ENCODE peak calls at places on chromosomes 11 and 22, in six cellular contexts. K is A549, H is HepG2, B is HCT116, V is heart left ventricle, Z is adrenal gland. Q is an unnamed sample.

GRCh38 chr11:99410636-99411035 is 389.9 kb downstream of the CNTN5 start:
- DNase-seq in B (no peak), H (no peak), Z (no peak), V (no peak), K (no peak), Q (no peak)

GRCh38 chr22:38782402-38783094 is 11.4 kb downstream of the DNAL4 start:
- DNase-seq in B (no peak), Z (no peak), K (no peak), V (no peak), H (no peak), Q (no peak)

GRCh38 chr11:130209128-130209932 is 49.7 kb downstream of the ST14 start:
- DNase-seq in B (no peak), V (no peak), K (no peak), Z (peak; percentile 12), H (no peak), Q (no peak)

GRCh38 chr22:44144046-44144569 is 36.6 kb upstream of the PARVG start:
- DNase-seq in K (no peak), B (no peak), H (no peak), V (no peak), Z (no peak), Q (no peak)

GRCh38 chr22:35632902-35633301 is 15.3 kb upstream of the APOL6 start:
- DNase-seq in V (no peak), B (no peak), H (no peak), K (no peak), Z (no peak), Q (no peak)

GRCh38 chr11:7670631-7671030 is 2.7 kb downstream of the CYB5R2 start:
- DNase-seq in H (no peak), K (no peak), B (no peak), V (no peak), Z (no peak), Q (no peak)

GRCh38 chr11:125956371-125956770 is 10.5 kb downstream of the VSIG10L2 start:
- DNase-seq in Z (no peak), K (no peak), V (peak; percentile 64), H (no peak), B (no peak), Q (no peak)

GRCh38 chr11:103359221-103359620 is 250.0 kb downstream of the DYNC2H1 start:
- DNase-seq in H (peak; percentile 20), K (no peak), Z (no peak), V (no peak), B (no peak), Q (no peak)

GRCh38 chr22:19477321-19478085 is 1.5 kb downstream of the UFD1 start:
- DNase-seq in V (no peak), B (no peak), Z (no peak), K (no peak), H (peak; percentile 7), Q (no peak)
- TF ChIP-seq CTCF in V (no peak), B (no peak), Z (no peak), K (peak; percentile 14), H (peak; percentile 30), Q (peak; percentile 44)

GRCh38 chr11:114141863-114142590 is 82.5 kb downstream of the ZBTB16 start:
- DNase-seq in K (no peak), Z (no peak), B (no peak), V (no peak), H (no peak), Q (no peak)
- H3K27ac ChIP-seq in K (no peak overlapping the region), Z (no peak overlapping the region), B (no peak overlapping the region), V (no peak overlapping the region), H (no peak overlapping the region), Q (no peak overlapping the region)

GRCh38 chr22:22228921-22229320 is 15.7 kb upstream of the VPREB1 start:
- DNase-seq in H (no peak), K (no peak), B (no peak), V (no peak), Z (no peak), Q (no peak)
- TF ChIP-seq CTCF in H (no peak), K (no peak), B (no peak), V (no peak), Z (no peak), Q (no peak)

GRCh38 chr11:71937826-71938225 is 9.0 kb downstream of the RNF121 start:
- DNase-seq in H (no peak), B (no peak), Z (no peak), V (no peak), K (no peak), Q (no peak)
- H3K27ac ChIP-seq in H (no peak overlapping the region), B (no peak overlapping the region), Z (peak overlapping the region; percentile 30), V (no peak overlapping the region), K (peak overlapping the region; percentile 76), Q (no peak overlapping the region)

GRCh38 chr11:15884131-15884530 is 472.2 kb downstream of the SOX6 start:
- DNase-seq in V (no peak), Z (no peak), H (no peak), K (no peak), B (no peak), Q (no peak)

GRCh38 chr11:15886866-15887265 is 469.5 kb downstream of the SOX6 start:
- DNase-seq in H (no peak), K (no peak), V (no peak), Z (no peak), B (no peak), Q (no peak)

GRCh38 chr11:15884792-15885540 is 471.4 kb downstream of the SOX6 start:
- DNase-seq in Z (peak; percentile 19), B (no peak), V (no peak), K (no peak), H (no peak), Q (no peak)

GRCh38 chr11:15883349-15883961 is 472.9 kb downstream of the SOX6 start:
- DNase-seq in B (no peak), H (no peak), K (no peak), Z (no peak), V (no peak), Q (no peak)

GRCh38 chr11:15885913-15886698 is 470.2 kb downstream of the SOX6 start:
- DNase-seq in V (no peak), K (no peak), Z (no peak), H (no peak), B (no peak), Q (no peak)
- TF ChIP-seq CTCF in V (no peak), K (no peak), Z (no peak), H (no peak), B (no peak), Q (no peak)

DNA sequence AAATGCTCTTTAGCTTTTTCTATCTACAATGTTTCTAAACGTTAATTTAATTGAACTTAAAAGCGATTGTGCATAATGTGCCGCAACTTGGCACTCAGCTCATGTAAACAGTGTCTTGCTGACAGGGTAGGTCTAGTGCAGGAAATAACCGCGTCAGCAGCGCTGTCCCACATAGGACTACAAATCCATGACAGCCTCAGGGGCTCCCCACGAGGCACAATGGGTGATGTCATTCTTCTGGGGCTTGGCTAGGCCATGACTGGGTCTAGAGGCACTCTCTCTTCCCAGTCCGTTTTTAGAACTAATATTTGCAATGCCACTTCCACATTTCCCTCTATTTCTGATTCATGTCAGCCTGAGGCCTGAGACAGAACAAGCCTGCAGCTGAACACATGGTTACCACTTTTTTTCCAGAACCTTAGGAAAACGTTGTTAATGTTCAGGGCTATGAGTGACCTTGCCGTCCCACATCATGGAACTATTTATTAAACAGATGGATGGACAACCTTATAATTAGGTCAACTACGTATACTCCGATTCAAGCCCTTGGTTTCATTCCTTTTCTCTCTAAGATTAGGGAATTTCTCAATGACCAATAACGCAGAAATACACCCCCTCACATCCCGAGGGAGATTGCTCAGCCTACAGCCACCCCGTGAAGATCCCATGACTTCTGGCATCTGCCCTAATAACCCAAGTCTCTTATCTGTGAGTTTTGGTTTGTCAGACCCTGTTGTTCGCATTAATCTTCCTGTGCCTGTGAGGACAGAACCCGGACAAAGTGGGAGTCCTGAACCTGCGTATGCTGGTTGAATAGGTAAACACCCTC is 19.4 kb upstream of the SNX32 start:
- DNase-seq in V (no peak), Z (peak; percentile 50), B (no peak), K (no peak), H (no peak), Q (no peak)
- H3K27ac ChIP-seq in V (no peak overlapping the region), Z (no peak overlapping the region), B (no peak overlapping the region), K (no peak overlapping the region), H (no peak overlapping the region), Q (no peak overlapping the region)

GRCh38 chr22:46596032-46596441 is 24.1 kb upstream of the GRAMD4 start:
- DNase-seq in H (no peak), Z (peak; percentile 94), V (peak; percentile 63), K (no peak), B (no peak), Q (no peak)

GRCh38 chr22:46595545-46595944 is 24.6 kb upstream of the GRAMD4 start:
- DNase-seq in K (no peak), H (no peak), Z (no peak), B (no peak), V (no peak), Q (no peak)

GRCh38 chr22:46594947-46595298 is 25.3 kb upstream of the GRAMD4 start:
- DNase-seq in V (no peak), H (no peak), K (no peak), Z (no peak), B (no peak), Q (no peak)

GRCh38 chr22:46598224-46598623 is 22.0 kb upstream of the GRAMD4 start:
- DNase-seq in B (no peak), V (no peak), K (no peak), H (no peak), Z (no peak), Q (no peak)

DNA sequence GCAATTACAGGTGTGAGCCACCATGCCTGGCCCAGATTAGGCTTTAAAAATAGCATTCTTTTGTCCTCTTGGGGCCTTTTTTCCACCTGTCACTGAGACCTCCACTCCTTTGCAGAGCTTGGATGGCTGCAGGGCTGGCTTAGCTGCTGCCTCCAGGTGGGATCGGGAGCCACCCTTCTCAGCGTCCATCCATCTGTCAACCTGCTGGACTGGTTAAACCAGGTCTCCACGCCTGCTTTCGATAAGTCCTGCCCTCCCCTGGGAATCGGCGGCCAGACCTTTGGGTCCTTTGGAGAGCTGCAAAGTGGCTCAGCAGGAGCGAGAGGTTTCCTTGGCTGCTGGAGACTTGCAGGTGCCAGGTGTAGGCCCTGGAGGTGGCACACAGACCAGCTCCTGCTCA is 23.4 kb upstream of the GRAMD4 start:
- DNase-seq in H (no peak), Z (no peak), B (peak; percentile 76), K (no peak), V (no peak), Q (peak; percentile 74)
- TF ChIP-seq CTCF in H (no peak), Z (no peak), B (peak; percentile 55), K (no peak), V (no peak), Q (no peak)

DNA sequence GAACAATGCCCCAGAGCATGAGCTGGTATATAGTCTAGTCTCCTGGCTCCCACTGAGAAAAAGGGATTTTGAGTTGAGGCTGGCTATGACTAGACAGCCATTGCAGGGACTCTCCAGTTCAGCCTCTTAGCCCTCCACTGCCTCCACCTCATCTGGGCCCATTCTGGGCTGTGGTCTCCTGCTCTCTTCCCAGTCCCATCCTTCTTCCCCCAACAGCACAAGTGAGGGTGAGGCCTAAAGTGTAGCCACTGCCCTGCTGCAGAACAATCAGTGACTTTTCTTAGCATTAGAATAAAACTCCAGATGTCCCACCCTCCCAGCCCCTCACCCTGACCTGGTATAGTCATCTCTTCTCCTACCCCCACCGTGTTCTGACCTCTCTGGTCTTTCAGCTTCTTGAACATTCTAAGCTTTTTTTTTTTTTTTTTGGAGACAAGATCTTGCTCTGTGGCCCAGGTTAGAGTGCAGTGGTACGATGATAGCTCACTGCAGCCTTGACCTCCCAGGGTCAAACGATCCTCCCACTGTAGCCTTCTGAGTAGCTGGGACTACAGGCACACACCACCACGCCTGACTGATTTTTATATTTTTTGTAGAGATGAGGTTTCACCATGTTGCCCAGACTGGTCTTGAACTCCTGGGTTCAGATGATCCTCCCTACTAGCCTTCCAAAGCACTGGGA is 4.3 kb downstream of the MED15 start:
- DNase-seq in K (no peak), H (no peak), Z (no peak), B (no peak), V (no peak), Q (no peak)
- H3K27ac ChIP-seq in K (no peak overlapping the region), H (peak overlapping the region; percentile 41), Z (no peak overlapping the region), B (peak overlapping the region; percentile 18), V (no peak overlapping the region), Q (peak overlapping the region; percentile 63)

Q was measured in RWPE1.